ENCODE peak calls at places on chromosomes 12 and 14, in six cellular contexts. O, C, M, R, D and Q are unnamed samples.

GRCh38 chr12:111056618-111057521 is 136.5 kb upstream of the MYL2 start:
- DNase-seq in O (peak), C (no peak), M (no peak), R (no peak), D (no peak), Q (no peak)

GRCh38 chr12:51320695-51321320 is 3.2 kb downstream of the BIN2 start:
- DNase-seq in O (peak), C (peak), M (peak), R (peak), D (no peak), Q (no peak)

GRCh38 chr12:39393179-39393578 is 49.7 kb downstream of the KIF21A start:
- DNase-seq in O (no peak), C (no peak), M (no peak), R (no peak), D (no peak), Q (no peak)

GRCh38 chr12:122094735-122095561 is 16.4 kb downstream of the MLXIP start:
- DNase-seq in O (no peak), C (peak), M (peak), R (peak), D (no peak), Q (no peak)

GRCh38 chr12:124921200-124922008 is 7.0 kb upstream of the UBC start:
- DNase-seq in O (peak), C (peak), M (peak), R (peak), D (no peak), Q (peak)

GRCh38 chr12:88035907-88036289 is 6.7 kb upstream of the C12orf50 start:
- DNase-seq in O (no peak), C (no peak), M (no peak), R (no peak), D (no peak), Q (no peak)

GRCh38 chr12:3496964-3497363 is 6.0 kb downstream of the PRMT8 start:
- DNase-seq in O (peak), C (no peak), M (no peak), R (no peak), D (no peak), Q (no peak)

GRCh38 chr14:57714487-57714899 is 151.4 kb downstream of the SLC35F4 start:
- DNase-seq in O (no peak), C (no peak), M (no peak), R (no peak), D (no peak), Q (no peak)

GRCh38 chr12:3155710-3156386 is 78.7 kb downstream of the TSPAN9 start:
- DNase-seq in O (no peak), C (no peak), M (no peak), R (no peak), D (no peak), Q (no peak)

GRCh38 chr12:57861967-57862366 is 15.4 kb upstream of the CTDSP2 start:
- DNase-seq in O (no peak), C (no peak), M (no peak), R (no peak), D (no peak), Q (no peak)

GRCh38 chr14:76055330-76055729 is 69.8 kb downstream of the IFT43 start:
- DNase-seq in O (no peak), C (no peak), M (no peak), R (no peak), D (no peak), Q (no peak)

GRCh38 chr12:54824402-54824801 is 29.9 kb upstream of the MUCL1 start:
- DNase-seq in O (no peak), C (no peak), M (no peak), R (no peak), D (no peak), Q (no peak)

GRCh38 chr12:70317781-70318180 is 48.3 kb upstream of the KCNMB4 start:
- DNase-seq in O (peak), C (no peak), M (no peak), R (no peak), D (no peak), Q (no peak)

GRCh38 chr14:88960528-88960927 is 136.1 kb downstream of the TTC8 start:
- DNase-seq in O (no peak), C (no peak), M (no peak), R (no peak), D (no peak), Q (no peak)

GRCh38 chr12:24975425-24975824 is 26.5 kb upstream of the BCAT1 start:
- DNase-seq in O (no peak), C (no peak), M (no peak), R (no peak), D (no peak), Q (no peak)

DNA sequence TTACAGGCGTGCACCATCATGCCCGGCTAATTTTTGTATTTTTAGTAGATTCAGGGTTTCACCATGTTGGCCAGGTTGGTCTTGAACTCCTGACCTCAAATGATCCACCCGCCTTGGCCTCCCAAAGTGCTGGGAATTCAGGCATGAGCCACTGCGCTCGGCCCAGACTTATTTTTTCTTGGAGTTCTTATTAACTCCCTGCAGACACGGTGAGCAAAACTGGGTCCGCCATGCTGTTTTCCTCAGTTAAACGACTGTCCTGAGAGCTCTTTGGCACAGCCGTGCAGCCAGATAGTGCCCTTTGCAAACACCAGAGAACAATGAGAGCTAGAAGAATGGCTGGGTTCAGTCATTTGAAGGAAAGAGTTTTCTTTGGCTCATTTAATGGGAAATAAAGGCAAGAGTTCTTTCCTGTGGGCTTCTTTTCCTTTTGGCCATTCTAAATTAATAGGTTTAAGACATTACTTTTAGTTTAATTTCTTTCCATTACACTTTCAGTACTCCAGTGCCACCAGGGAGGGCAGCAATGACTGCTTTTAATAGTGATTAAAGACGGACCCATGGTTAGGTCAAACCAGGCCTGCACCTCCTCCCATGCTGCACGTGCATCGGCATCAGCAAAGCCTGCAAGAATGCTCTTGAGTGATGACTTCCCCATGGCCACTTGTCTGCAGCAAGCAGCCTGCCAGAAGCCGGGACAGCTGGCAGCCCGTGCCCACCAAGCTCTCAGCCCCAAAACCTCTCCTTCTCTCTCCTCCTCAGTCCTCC is 60.7 kb downstream of the VCPKMT start:
- DNase-seq in O (peak), C (no peak), M (no peak), R (no peak), D (no peak), Q (no peak)
- TF ChIP-seq CTCF in O (peak), C (no peak), M (no peak), R (peak), D (no peak), Q (no peak)

GRCh38 chr12:80188566-80188965 is 89.2 kb downstream of the OTOGL start:
- DNase-seq in O (no peak), C (no peak), M (no peak), R (peak), D (no peak), Q (no peak)

GRCh38 chr12:80187660-80188090 is 88.3 kb downstream of the OTOGL start:
- DNase-seq in O (no peak), C (peak), M (peak), R (peak), D (no peak), Q (peak)

GRCh38 chr12:80189241-80189640 is 89.9 kb downstream of the OTOGL start:
- DNase-seq in O (no peak), C (peak), M (peak), R (peak), D (peak), Q (peak)

GRCh38 chr12:80183939-80184338 is 84.6 kb downstream of the OTOGL start:
- DNase-seq in O (no peak), C (no peak), M (no peak), R (peak), D (no peak), Q (peak)

GRCh38 chr12:80186727-80187217 is 87.4 kb downstream of the OTOGL start:
- DNase-seq in O (peak), C (peak), M (peak), R (peak), D (peak), Q (peak)
- TF ChIP-seq CTCF in O (peak), C (peak), M (peak), R (peak), D (peak), Q (peak)

GRCh38 chr12:99649551-99649950 is 2.0 kb downstream of the GARIN6 start:
- DNase-seq in O (no peak), C (no peak), M (no peak), R (no peak), D (no peak), Q (no peak)
- TF ChIP-seq CTCF in O (no peak), C (no peak), M (no peak), R (no peak), D (no peak), Q (no peak)

GRCh38 chr12:46401703-46402102 is 29.1 kb upstream of the SLC38A2 start:
- DNase-seq in O (no peak), C (peak), M (peak), R (peak), D (no peak), Q (no peak)
- TF ChIP-seq CTCF in O (no peak), C (peak), M (peak), R (peak), D (peak), Q (peak)

DNA sequence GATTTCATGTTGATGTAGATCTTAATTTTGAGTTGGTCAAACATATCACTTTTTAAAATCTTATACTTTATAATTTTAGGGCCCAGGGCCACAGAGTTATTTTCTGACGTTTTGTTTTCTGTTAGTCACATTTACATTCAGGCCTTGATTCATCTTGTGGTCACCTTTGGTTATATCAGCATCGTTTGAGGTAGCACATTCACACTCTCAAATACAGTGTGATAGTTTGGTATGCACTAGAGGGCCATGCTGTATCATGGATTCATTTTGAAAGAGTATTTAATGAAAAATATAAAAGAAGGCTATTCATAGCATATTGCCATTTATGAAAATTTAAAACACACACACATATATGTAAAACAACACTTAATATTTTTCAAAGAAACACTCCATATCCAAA is 274.6 kb downstream of the RAD51B start:
- DNase-seq in O (no peak), C (no peak), M (no peak), R (no peak), D (no peak), Q (no peak)
- TF ChIP-seq CTCF in O (no peak), C (no peak), M (no peak), R (no peak), D (no peak), Q (peak)

GRCh38 chr12:49024543-49024942 is 6.0 kb upstream of the PRKAG1 start:
- DNase-seq in O (no peak), C (no peak), M (no peak), R (no peak), D (no peak), Q (no peak)

GRCh38 chr12:49022558-49023178 is 4.1 kb upstream of the PRKAG1 start:
- DNase-seq in O (no peak), C (no peak), M (no peak), R (no peak), D (no peak), Q (no peak)

GRCh38 chr12:49026101-49026500 is 7.5 kb upstream of the PRKAG1 start:
- DNase-seq in O (no peak), C (no peak), M (no peak), R (no peak), D (no peak), Q (no peak)

GRCh38 chr12:49025463-49025862 is 6.9 kb upstream of the PRKAG1 start:
- DNase-seq in O (no peak), C (no peak), M (no peak), R (no peak), D (no peak), Q (no peak)

GRCh38 chr12:49023812-49024211 is 5.2 kb upstream of the PRKAG1 start:
- DNase-seq in O (no peak), C (no peak), M (no peak), R (no peak), D (no peak), Q (no peak)
- TF ChIP-seq CTCF in O (no peak), C (no peak), M (no peak), R (no peak), D (no peak), Q (no peak)

GRCh38 chr14:27528328-27528727 is 930.5 kb upstream of the NOVA1 start:
- DNase-seq in O (no peak), C (peak), M (peak), R (no peak), D (no peak), Q (no peak)
- TF ChIP-seq CTCF in O (peak), C (peak), M (peak), R (no peak), D (peak), Q (no peak)